ENCODE peak calls at places on chromosome 18, in four cellular contexts. M, X, A and Z are unnamed samples.

GRCh38 chr18:73895701-73896100 is 251.9 kb downstream of the FBXO15 start:
- DNase-seq in A (no peak), M (no peak), X (no peak), Z (peak)

GRCh38 chr18:42404151-42404550 is 449.1 kb downstream of the PIK3C3 start:
- DNase-seq in X (no peak), M (no peak), A (no peak), Z (no peak)

GRCh38 chr18:11511434-11512095 is 97.8 kb upstream of the SLC35G4 start:
- DNase-seq in M (no peak), X (no peak), A (no peak), Z (no peak)

GRCh38 chr18:40159141-40160017 is 1795.7 kb upstream of the PIK3C3 start:
- DNase-seq in A (peak), X (no peak), M (no peak), Z (no peak)

GRCh38 chr18:42545825-42546224 is 569.7 kb downstream of the RIT2 start:
- DNase-seq in M (no peak), A (no peak), X (peak), Z (peak)

GRCh38 chr18:79345981-79346380 is 49.7 kb upstream of the NFATC1 start:
- DNase-seq in X (no peak), A (no peak), M (no peak), Z (no peak)

GRCh38 chr18:48326901-48327675 is 82.1 kb downstream of the ZBTB7C start:
- DNase-seq in A (no peak), M (no peak), X (peak), Z (no peak)

GRCh38 chr18:69948919-69949537 is 1.4 kb upstream of the CD226 start:
- DNase-seq in X (no peak), M (peak), A (no peak), Z (no peak)

GRCh38 chr18:47997338-47997780 is 66.9 kb upstream of the SMAD2 start:
- DNase-seq in X (no peak), M (no peak), A (no peak), Z (no peak)

GRCh38 chr18:76764296-76764901 is 58.0 kb upstream of the ZNF236 start:
- DNase-seq in X (no peak), M (no peak), A (no peak), Z (no peak)

GRCh38 chr18:777021-777420 is 35.0 kb downstream of the YES1 start:
- DNase-seq in A (no peak), M (no peak), X (no peak), Z (no peak)

GRCh38 chr18:48949606-48950535 is 894 bp downstream of the SMAD7 start:
- DNase-seq in X (no peak), M (peak), A (peak), Z (no peak)

GRCh38 chr18:48032876-48033769 is 102.7 kb upstream of the SMAD2 start:
- DNase-seq in A (no peak), M (no peak), X (peak), Z (no peak)

GRCh38 chr18:48629730-48630324 is 91.0 kb downstream of the CTIF start:
- DNase-seq in A (no peak), M (no peak), X (peak), Z (peak)

GRCh38 chr18:50947899-50948298 is 19.9 kb upstream of the ELAC1 start:
- DNase-seq in A (no peak), M (no peak), X (no peak), Z (no peak)

GRCh38 chr18:25247725-25248124 is 104.2 kb downstream of the ZNF521 start:
- DNase-seq in A (no peak), X (no peak), M (no peak), Z (no peak)

GRCh38 chr18:79687806-79688205 is 8.2 kb downstream of the CTDP1 start:
- DNase-seq in A (no peak), M (no peak), X (peak), Z (peak)

GRCh38 chr18:30034818-30035217 is 1007.7 kb downstream of the DSC3 start:
- DNase-seq in M (no peak), X (no peak), A (no peak), Z (no peak)

GRCh38 chr18:10798727-10799435 is 273.1 kb downstream of the NAPG start:
- DNase-seq in X (peak), A (no peak), M (no peak), Z (peak)

GRCh38 chr18:36441872-36442271 is 144.4 kb downstream of the FHOD3 start:
- DNase-seq in X (peak), M (no peak), A (no peak), Z (no peak)

GRCh38 chr18:9877655-9878014 is 8.1 kb upstream of the TXNDC2 start:
- DNase-seq in M (no peak), A (no peak), X (no peak), Z (no peak)

GRCh38 chr18:72985686-72986085 is 117.9 kb upstream of the NETO1 start:
- DNase-seq in X (no peak), A (no peak), M (no peak), Z (no peak)

GRCh38 chr18:21901423-21901822 is 160.8 kb downstream of the MIB1 start:
- DNase-seq in X (no peak), A (no peak), M (no peak), Z (no peak)

GRCh38 chr18:41113885-41114482 is 841.0 kb upstream of the PIK3C3 start:
- DNase-seq in X (no peak), A (no peak), M (no peak), Z (no peak)

GRCh38 chr18:51235011-51235789 is 37.7 kb upstream of the MEX3C start:
- DNase-seq in X (peak), M (no peak), A (no peak), Z (no peak)

GRCh38 chr18:7232218-7232617 is 1.3 kb downstream of the LRRC30 start:
- DNase-seq in X (no peak), M (no peak), A (no peak), Z (no peak)

GRCh38 chr18:6627621-6628020 is 101.9 kb upstream of the ARHGAP28 start:
- DNase-seq in X (no peak), M (no peak), A (no peak), Z (no peak)

GRCh38 chr18:36831139-36831538 is 2.2 kb downstream of the KIAA1328 start:
- DNase-seq in M (no peak), X (no peak), A (no peak), Z (peak)

GRCh38 chr18:9804517-9805104 is 81.2 kb upstream of the TXNDC2 start:
- DNase-seq in X (no peak), M (no peak), A (no peak), Z (no peak)

GRCh38 chr18:48975221-48975816 is 24.6 kb upstream of the SMAD7 start:
- DNase-seq in M (no peak), X (no peak), A (no peak), Z (no peak)

GRCh38 chr18:79248495-79249078 is 147.1 kb upstream of the NFATC1 start:
- DNase-seq in A (no peak), M (no peak), X (no peak), Z (no peak)

GRCh38 chr18:55228707-55229106 is 269.4 kb upstream of the CCDC68 start:
- DNase-seq in X (no peak), M (no peak), A (no peak), Z (no peak)

GRCh38 chr18:46013484-46014189 is 46.5 kb upstream of the EPG5 start:
- DNase-seq in M (no peak), A (no peak), X (no peak), Z (no peak)

GRCh38 chr18:76528477-76529432 is 33.7 kb upstream of the ZNF516 start:
- DNase-seq in A (no peak), M (peak), X (no peak), Z (peak)

GRCh38 chr18:34121157-34121807 is 103.4 kb downstream of the NOL4 start:
- DNase-seq in M (no peak), X (peak), A (peak), Z (peak)

GRCh38 chr18:34729264-34729663 is 19.2 kb downstream of the DTNA start:
- DNase-seq in M (no peak), X (no peak), A (peak), Z (no peak)

GRCh38 chr18:37889963-37890362 is 324.4 kb upstream of the CELF4 start:
- DNase-seq in M (no peak), A (no peak), X (no peak), Z (no peak)

GRCh38 chr18:56823986-56824385 is 172.8 kb downstream of the WDR7 start:
- DNase-seq in M (no peak), X (no peak), A (no peak), Z (no peak)